ENCODE peak calls at places on chromosomes 2 and 18, in ten cellular contexts. T is psoas muscle; W is Kasumi-1; F is HT-29; X is NCI-H2107; Y is CD4-positive, alpha-beta memory T cell; V is endothelial cell; P is AG09319; M is H54; H is Caki2. R is an unnamed sample.

GRCh38 chr2:46248171-46248570 is 49.0 kb upstream of the EPAS1 start:
- DNase-seq in H (no peak), V (no peak), P (no peak), Y (no peak), F (no peak), W (no peak), M (no peak), T (no peak), X (no peak), R (no peak)

GRCh38 chr2:3125761-3126130 is 251.9 kb downstream of the EIPR1 start:
- DNase-seq in M (no peak), F (no peak), P (no peak), V (no peak), T (no peak), Y (no peak), H (no peak), X (no peak), W (no peak), R (no peak)

GRCh38 chr2:226905718-226906438 is 70.0 kb downstream of the RHBDD1 start:
- DNase-seq in F (no peak), Y (no peak), X (no peak), W (no peak), T (no peak), M (no peak), V (no peak), P (no peak), H (no peak), R (no peak)

GRCh38 chr18:61727241-61727640 is 165.6 kb downstream of the RNF152 start:
- DNase-seq in T (no peak), W (no peak), F (no peak), H (peak; percentile 3), Y (no peak), M (no peak), V (no peak), P (no peak), X (no peak), R (no peak)

GRCh38 chr2:15971831-15972522 is 31.6 kb downstream of the MYCN start:
- DNase-seq in P (no peak), X (no peak), W (no peak), F (no peak), T (no peak), H (no peak), M (no peak), V (no peak), Y (no peak), R (no peak)

GRCh38 chr2:152042636-152043615 is 55.9 kb downstream of the CACNB4 start:
- DNase-seq in P (no peak), Y (no peak), W (peak; percentile 25), X (no peak), H (no peak), V (no peak), T (no peak), M (no peak), F (no peak), R (no peak)

GRCh38 chr2:168136392-168136977 is 110.9 kb downstream of the STK39 start:
- DNase-seq in W (peak; percentile 86), F (peak; percentile 76), X (no peak), P (no peak), H (peak; percentile 25), Y (peak; percentile 19), M (no peak), T (no peak), V (no peak), R (no peak)

GRCh38 chr18:47422524-47422923 is 171.1 kb upstream of the SKOR2 start:
- DNase-seq in H (no peak), Y (no peak), T (peak; percentile 21), X (no peak), M (no peak), W (no peak), P (no peak), V (no peak), F (no peak), R (no peak)

GRCh38 chr18:26383454-26384270 is 157.4 kb downstream of the TAF4B start:
- DNase-seq in W (peak; percentile 74), Y (peak; percentile 14), M (no peak), X (no peak), H (peak; percentile 23), V (peak; percentile 18), F (peak; percentile 42), P (peak; percentile 29), T (no peak), R (peak; percentile 10)

GRCh38 chr2:233373316-233373715 is 19.0 kb downstream of the DGKD start:
- DNase-seq in H (no peak), Y (no peak), T (no peak), M (no peak), X (no peak), F (no peak), W (no peak), P (no peak), V (no peak), R (no peak)

GRCh38 chr18:76075777-76076176 is 419.3 kb downstream of the ZNF516 start:
- DNase-seq in X (no peak), F (no peak), T (no peak), H (no peak), M (no peak), Y (no peak), V (no peak), P (no peak), W (no peak), R (no peak)

GRCh38 chr2:208315081-208315788 is 49.2 kb downstream of the PIKFYVE start:
- DNase-seq in W (no peak), V (no peak), X (no peak), F (no peak), M (no peak), H (peak; percentile 15), Y (no peak), P (peak; percentile 18), T (peak; percentile 31), R (no peak)

GRCh38 chr2:237474511-237474911 is 12.5 kb upstream of the MLPH start:
- DNase-seq in F (no peak), V (no peak), W (no peak), X (no peak), M (no peak), Y (no peak), H (no peak), P (no peak), T (peak; percentile 41), R (no peak)

GRCh38 chr18:5584751-5585417 is 41.1 kb upstream of the EPB41L3 start:
- DNase-seq in X (no peak), M (peak; percentile 7), T (no peak), Y (no peak), V (no peak), H (no peak), P (no peak), W (no peak), F (no peak), R (no peak)

GRCh38 chr2:212088353-212088752 is 450.2 kb downstream of the ERBB4 start:
- DNase-seq in H (no peak), T (no peak), V (no peak), X (no peak), F (no peak), Y (no peak), M (no peak), W (no peak), P (no peak), R (no peak)

GRCh38 chr2:158637357-158637756 is 157.8 kb upstream of the DAPL1 start:
- DNase-seq in H (no peak), X (no peak), F (no peak), W (no peak), M (no peak), Y (no peak), T (no peak), P (no peak), V (no peak), R (no peak)

GRCh38 chr2:201194097-201194496 is 11.2 kb downstream of the CASP10 start:
- DNase-seq in W (no peak), T (no peak), Y (peak; percentile 29), H (no peak), M (no peak), P (no peak), X (no peak), V (no peak), F (no peak), R (no peak)

GRCh38 chr2:30214064-30214463 is 17.3 kb upstream of the LBH start:
- DNase-seq in F (no peak), M (no peak), Y (no peak), P (no peak), T (no peak), W (no peak), V (no peak), X (no peak), H (no peak), R (no peak)

GRCh38 chr2:58875462-58875861 is 634.3 kb upstream of the FANCL start:
- DNase-seq in T (no peak), F (no peak), W (no peak), M (no peak), H (no peak), V (no peak), P (no peak), Y (no peak), X (no peak), R (no peak)

GRCh38 chr2:119647440-119648169 is 31.4 kb upstream of the TMEM177 start:
- DNase-seq in V (no peak), X (no peak), Y (no peak), H (no peak), T (no peak), W (peak; percentile 22), F (no peak), M (no peak), P (no peak), R (no peak)

GRCh38 chr18:36610716-36611115 is 218.1 kb downstream of the TPGS2 start:
- DNase-seq in Y (no peak), P (no peak), X (no peak), F (no peak), M (no peak), W (no peak), V (no peak), H (no peak), T (no peak), R (no peak)

GRCh38 chr2:240482141-240482540 is 46.7 kb downstream of the GPC1 start:
- DNase-seq in F (no peak), H (no peak), Y (no peak), P (no peak), T (no peak), V (no peak), W (no peak), X (no peak), M (no peak), R (no peak)

GRCh38 chr18:621181-621580 is 24.4 kb downstream of the CLUL1 start:
- DNase-seq in T (no peak), Y (no peak), W (no peak), M (peak; percentile 42), F (no peak), X (no peak), H (no peak), V (no peak), P (no peak), R (no peak)

GRCh38 chr2:134254836-134255235 is 964 bp downstream of the MGAT5 start:
- DNase-seq in Y (no peak), M (no peak), V (no peak), X (no peak), T (no peak), H (no peak), F (no peak), P (no peak), W (no peak), R (no peak)

GRCh38 chr2:237859082-237859433 is 365 bp upstream of the RAMP1 start:
- DNase-seq in P (no peak), Y (no peak), T (no peak), F (no peak), X (no peak), W (no peak), M (no peak), H (no peak), V (no peak), R (no peak)

GRCh38 chr2:179915395-179915992 is 54.1 kb upstream of the ZNF385B start:
- DNase-seq in W (no peak), T (no peak), P (no peak), X (no peak), V (no peak), H (no peak), M (no peak), F (no peak), Y (no peak), R (no peak)

GRCh38 chr2:157443795-157444642 is at the start of gene CYTIP:
- DNase-seq in Y (peak; percentile 76), P (no peak), W (peak; percentile 92), X (no peak), V (no peak), T (no peak), F (no peak), M (no peak), H (no peak), R (no peak)

GRCh38 chr2:236633764-236634163 is 64.1 kb downstream of the ACKR3 start:
- DNase-seq in H (no peak), W (no peak), X (no peak), V (no peak), P (no peak), F (no peak), T (no peak), M (no peak), Y (no peak), R (no peak)

R was measured in NCI-H1092.